ENCODE peak calls at places on chromosomes 3 and 15, in nine cellular contexts. One of them, this sample, is unnamed.

GRCh38 chr3:186414735-186415419 is 52.8 kb upstream of the DGKG start:
- DNase-seq in tibial artery: no peak
- DNase-seq in GM10248: no peak
- DNase-seq in GM04504: peak
- DNase-seq in COR-L47: no peak
- DNase-seq in NAMALWA: no peak
- DNase-seq in AG09319: peak
- DNase-seq in OCI-LY7: no peak
- DNase-seq in nephron progenitor cell: no peak
- DNase-seq in this sample: no peak

GRCh38 chr3:36295206-36295760 is 85.0 kb upstream of the STAC start:
- DNase-seq in tibial artery: no peak
- DNase-seq in GM10248: no peak
- DNase-seq in GM04504: no peak
- DNase-seq in COR-L47: no peak
- DNase-seq in NAMALWA: no peak
- DNase-seq in AG09319: no peak
- DNase-seq in OCI-LY7: no peak
- DNase-seq in nephron progenitor cell: no peak
- DNase-seq in this sample: no peak

GRCh38 chr3:45087155-45087554 is 59.0 kb downstream of the CDCP1 start:
- DNase-seq in tibial artery: no peak
- DNase-seq in GM10248: no peak
- DNase-seq in GM04504: no peak
- DNase-seq in COR-L47: no peak
- DNase-seq in NAMALWA: no peak
- DNase-seq in AG09319: no peak
- DNase-seq in OCI-LY7: no peak
- DNase-seq in nephron progenitor cell: no peak
- DNase-seq in this sample: no peak

GRCh38 chr3:56593455-56594158 is 36.6 kb downstream of the CCDC66 start:
- DNase-seq in tibial artery: no peak
- DNase-seq in GM10248: no peak
- DNase-seq in GM04504: no peak
- DNase-seq in COR-L47: no peak
- DNase-seq in NAMALWA: no peak
- DNase-seq in AG09319: no peak
- DNase-seq in OCI-LY7: peak
- DNase-seq in nephron progenitor cell: no peak
- DNase-seq in this sample: no peak

GRCh38 chr3:98695816-98696215 is 67.3 kb upstream of the ST3GAL6 start:
- DNase-seq in tibial artery: no peak
- DNase-seq in GM10248: no peak
- DNase-seq in GM04504: no peak
- DNase-seq in COR-L47: no peak
- DNase-seq in NAMALWA: no peak
- DNase-seq in AG09319: no peak
- DNase-seq in OCI-LY7: no peak
- DNase-seq in nephron progenitor cell: no peak
- DNase-seq in this sample: no peak

GRCh38 chr15:93861956-93862741 is 369.2 kb upstream of the MCTP2 start:
- DNase-seq in tibial artery: peak
- DNase-seq in GM10248: no peak
- DNase-seq in GM04504: no peak
- DNase-seq in COR-L47: no peak
- DNase-seq in NAMALWA: no peak
- DNase-seq in AG09319: no peak
- DNase-seq in OCI-LY7: no peak
- DNase-seq in nephron progenitor cell: no peak
- DNase-seq in this sample: no peak

GRCh38 chr3:179949428-179949827 is 87.3 kb downstream of the PEX5L start:
- DNase-seq in tibial artery: no peak
- DNase-seq in GM10248: no peak
- DNase-seq in GM04504: no peak
- DNase-seq in COR-L47: peak
- DNase-seq in NAMALWA: no peak
- DNase-seq in AG09319: no peak
- DNase-seq in OCI-LY7: peak
- DNase-seq in nephron progenitor cell: no peak
- DNase-seq in this sample: no peak

GRCh38 chr3:31981206-31982181 is at the start of the genes OSBPL10 and ZNF860:
- DNase-seq in tibial artery: peak
- DNase-seq in GM10248: peak
- DNase-seq in GM04504: peak
- DNase-seq in COR-L47: peak
- DNase-seq in NAMALWA: peak
- DNase-seq in AG09319: peak
- DNase-seq in OCI-LY7: peak
- DNase-seq in nephron progenitor cell: peak
- DNase-seq in this sample: peak